ENCODE peak calls at places on chromosomes 12 and 14, in seven cellular contexts. O is left lung, X is choroid plexus epithelial cell, I is AG04450, E is WTC11, Y is dorsolateral prefrontal cortex, W is fibroblast of the aortic adventitia. T is an unnamed sample.

GRCh38 chr12:115249878-115250277 is 565.9 kb upstream of the TBX3 start:
- DNase-seq in I (no peak), E (no peak), O (no peak), Y (no peak), X (no peak), W (no peak), T (no peak)

GRCh38 chr12:51430196-51430895 is 5.7 kb downstream of the SLC4A8 start:
- DNase-seq in X (no peak), W (no peak), E (no peak), O (no peak), Y (no peak), I (no peak), T (no peak)

GRCh38 chr12:116916122-116916521 is 5.4 kb downstream of the FBXW8 start:
- DNase-seq in X (peak), O (no peak), W (peak), Y (no peak), I (no peak), E (no peak), T (no peak)

GRCh38 chr12:59695379-59695778 is 99.5 kb downstream of the SLC16A7 start:
- DNase-seq in W (peak), X (peak), O (no peak), Y (no peak), I (no peak), E (no peak), T (no peak)

GRCh38 chr12:114238808-114239207 is 167.1 kb downstream of the TBX5 start:
- DNase-seq in O (no peak), X (peak), I (no peak), Y (no peak), E (no peak), W (peak), T (no peak)

GRCh38 chr14:45709541-45709940 is 456.5 kb upstream of the MIS18BP1 start:
- DNase-seq in W (no peak), Y (no peak), E (no peak), I (no peak), O (no peak), X (no peak), T (no peak)

GRCh38 chr12:50934981-50935807 is 17.1 kb upstream of the HIGD1C start:
- DNase-seq in E (no peak), W (peak), I (peak), O (no peak), Y (no peak), X (peak), T (no peak)

GRCh38 chr14:99327050-99327449 is 55.1 kb upstream of the BCL11B start:
- DNase-seq in E (no peak), O (no peak), X (no peak), Y (no peak), W (no peak), I (no peak), T (peak)

GRCh38 chr12:48109424-48109823 is 3.5 kb upstream of the SENP1 start:
- DNase-seq in W (no peak), I (no peak), E (no peak), X (no peak), Y (no peak), O (no peak), T (no peak)

GRCh38 chr12:50221228-50222008 is 54.2 kb upstream of the CERS5 start:
- DNase-seq in I (peak), E (no peak), X (peak), O (no peak), W (peak), Y (no peak), T (peak)

GRCh38 chr12:56593909-56594621 is 36.1 kb downstream of the BAZ2A start:
- DNase-seq in X (peak), I (peak), Y (peak), W (peak), O (no peak), E (peak), T (peak)

GRCh38 chr12:49825971-49826421 is 2.2 kb downstream of the NCKAP5L start:
- DNase-seq in I (no peak), X (peak), W (peak), E (no peak), O (no peak), Y (no peak), T (no peak)

GRCh38 chr14:63286071-63286470 is 32.7 kb downstream of the GPHB5 start:
- DNase-seq in I (no peak), E (no peak), O (no peak), W (no peak), Y (no peak), X (no peak), T (no peak)

GRCh38 chr14:71645656-71646055 is 286.6 kb upstream of the RGS6 start:
- DNase-seq in X (peak), I (no peak), E (no peak), Y (no peak), W (peak), O (no peak), T (no peak)

GRCh38 chr14:85214471-85214870 is 315.5 kb upstream of the FLRT2 start:
- DNase-seq in X (peak), E (no peak), W (peak), O (no peak), I (no peak), Y (no peak), T (no peak)

GRCh38 chr12:57621497-57622292 is 10.5 kb downstream of the ARHGEF25 start:
- DNase-seq in O (peak), X (peak), W (peak), I (no peak), E (peak), Y (peak), T (peak)

GRCh38 chr14:90629471-90629870 is 186.8 kb downstream of the TTC7B start:
- DNase-seq in I (no peak), X (no peak), E (no peak), O (peak), W (no peak), Y (no peak), T (no peak)

GRCh38 chr12:52367876-52368275 is 595 bp upstream of the KRT85 start:
- DNase-seq in I (no peak), X (no peak), O (no peak), Y (no peak), E (no peak), W (no peak), T (no peak)

GRCh38 chr14:99520571-99521081 is 39.4 kb downstream of the CCNK start:
- DNase-seq in I (no peak), O (peak), Y (no peak), W (no peak), E (peak), X (no peak), T (no peak)

GRCh38 chr12:95605875-95606274 is 54.6 kb upstream of the USP44 start:
- DNase-seq in Y (no peak), E (no peak), W (peak), I (no peak), O (no peak), X (no peak), T (no peak)

GRCh38 chr12:6285063-6285477 is 25.4 kb upstream of the PLEKHG6 start:
- DNase-seq in E (peak), W (peak), O (no peak), I (no peak), Y (peak), X (peak), T (peak)

GRCh38 chr14:94046696-94047250 is 20.6 kb downstream of the OTUB2 start:
- DNase-seq in I (no peak), W (no peak), Y (peak), O (no peak), E (no peak), X (no peak), T (no peak)

DNA sequence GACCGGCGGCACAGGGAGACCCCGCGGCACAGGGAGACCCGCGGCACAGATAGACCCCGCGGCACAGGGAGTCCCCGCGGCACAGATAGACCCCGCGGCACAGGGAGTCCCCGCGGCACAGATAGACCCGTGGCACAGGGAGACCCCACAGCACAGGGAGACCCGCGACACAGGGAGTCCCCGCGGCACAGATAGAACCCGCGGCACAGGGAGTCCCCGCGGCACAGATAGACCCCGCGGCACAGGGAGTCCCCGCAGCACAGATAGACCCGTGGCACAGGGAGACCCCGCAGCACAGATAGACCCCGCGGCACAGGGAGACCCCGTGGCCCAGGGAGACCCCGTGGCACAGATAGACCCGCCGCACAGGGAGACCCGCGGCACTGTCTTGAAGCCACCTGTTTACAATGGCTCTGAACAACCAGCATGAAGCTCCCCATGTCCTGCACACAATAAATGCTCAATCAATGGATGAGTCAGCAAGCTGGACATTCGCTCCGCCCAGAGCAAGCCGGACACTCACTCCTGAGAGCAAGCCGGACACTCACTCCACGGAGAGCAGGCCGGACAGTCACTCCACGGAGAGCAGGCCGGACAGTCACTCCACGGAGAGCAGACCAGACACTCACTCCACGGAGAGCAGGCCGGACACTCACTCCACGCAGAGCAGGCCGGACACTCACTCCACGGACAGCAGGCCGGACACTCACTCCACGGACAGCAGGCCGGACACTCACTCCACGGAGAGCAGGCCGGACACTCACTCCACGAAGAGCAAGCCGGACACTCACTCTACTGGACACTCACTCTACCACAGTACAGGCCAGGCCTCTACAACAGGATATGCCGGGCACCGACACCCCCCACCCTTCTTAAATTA is 121.9 kb downstream of the RFLNA start:
- DNase-seq in I (no peak), X (no peak), O (no peak), E (no peak), Y (no peak), W (no peak), T (no peak)
- TF ChIP-seq CTCF in I (no peak), X (no peak), O (no peak), E (no peak), Y (no peak), W (no peak), T (no peak)

GRCh38 chr12:19287302-19287701 is 152.0 kb upstream of the AEBP2 start:
- DNase-seq in I (no peak), O (no peak), E (no peak), W (peak), Y (no peak), X (no peak), T (no peak)

GRCh38 chr12:19285793-19286448 is 153.4 kb upstream of the AEBP2 start:
- DNase-seq in O (no peak), X (no peak), Y (no peak), E (no peak), W (no peak), I (no peak), T (no peak)

GRCh38 chr12:19288161-19288560 is 151.1 kb upstream of the AEBP2 start:
- DNase-seq in X (no peak), Y (no peak), E (no peak), O (no peak), I (no peak), W (no peak), T (no peak)

GRCh38 chr12:19284658-19285057 is 154.6 kb upstream of the AEBP2 start:
- DNase-seq in I (no peak), X (no peak), Y (no peak), W (no peak), O (no peak), E (no peak), T (no peak)

GRCh38 chr12:19288603-19289244 is 150.6 kb upstream of the AEBP2 start:
- DNase-seq in E (no peak), I (no peak), O (no peak), X (peak), W (peak), Y (no peak), T (peak)
- TF ChIP-seq CTCF in E (peak), I (peak), O (peak), X (peak), W (peak), Y (peak), T (peak)

GRCh38 chr12:109771746-109772621 is 58.4 kb downstream of the FAM222A start:
- DNase-seq in O (no peak), W (no peak), I (no peak), E (no peak), X (no peak), Y (no peak), T (no peak)
- TF ChIP-seq CTCF in O (no peak), W (no peak), I (no peak), E (peak), X (peak), Y (no peak), T (no peak)

DNA sequence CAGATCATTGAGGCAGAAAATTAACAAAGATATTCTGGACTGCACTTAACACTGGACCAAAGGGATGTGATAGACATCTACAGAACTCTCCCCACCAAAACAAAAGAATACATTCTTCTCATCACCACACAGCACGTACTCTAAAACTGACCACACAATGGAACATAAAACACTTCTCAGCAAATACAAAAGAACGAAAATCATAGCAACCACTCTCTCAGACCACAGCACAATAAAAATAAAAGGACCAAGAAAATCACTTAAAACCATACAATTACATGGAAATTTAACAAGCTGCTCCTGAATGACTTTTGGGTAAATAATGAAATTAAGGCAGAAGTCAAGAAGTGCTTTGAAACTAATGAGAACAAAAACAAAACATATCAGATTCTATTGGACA is 254.0 kb upstream of the STXBP6 start:
- DNase-seq in E (no peak), Y (no peak), I (no peak), X (no peak), W (no peak), O (no peak), T (no peak)
- TF ChIP-seq CTCF in E (no peak), Y (no peak), I (no peak), X (no peak), W (no peak), O (no peak), T (no peak)

DNA sequence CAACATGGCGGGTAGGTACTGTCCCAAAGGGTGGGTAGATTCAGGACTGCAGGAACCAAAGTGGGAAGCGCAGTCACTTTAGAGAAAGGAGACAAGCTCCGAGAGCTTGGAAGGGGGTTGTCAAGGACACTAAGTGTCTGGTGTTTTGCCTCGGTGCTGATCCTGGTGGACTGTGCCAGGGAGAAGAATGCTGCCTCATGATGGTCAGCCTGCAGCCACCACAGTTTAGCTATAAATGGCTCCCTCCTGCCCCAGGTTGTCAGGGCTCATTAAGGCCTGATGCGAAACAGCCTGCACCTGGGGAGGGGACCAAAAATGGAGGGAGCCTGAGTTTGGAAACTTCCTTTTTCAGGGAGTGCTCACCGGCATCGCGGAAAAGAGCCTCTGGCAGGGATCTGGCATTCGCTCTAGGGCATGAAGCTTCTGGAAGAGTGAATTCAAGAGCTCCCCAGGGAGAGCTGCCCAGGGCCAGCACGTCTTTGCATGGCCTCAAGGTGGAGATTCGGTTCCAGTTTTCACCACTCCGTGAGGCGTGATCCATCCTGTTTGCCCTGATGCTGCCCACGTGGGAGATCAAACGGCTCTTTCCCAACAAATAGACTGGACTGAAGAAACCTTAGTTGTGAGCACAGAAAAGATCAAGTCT is 164.0 kb downstream of the FOXN3 start:
- DNase-seq in E (peak), W (no peak), Y (no peak), X (peak), O (no peak), I (no peak), T (no peak)
- TF ChIP-seq CTCF in E (no peak), W (no peak), Y (no peak), X (peak), O (no peak), I (no peak), T (no peak)

GRCh38 chr14:104202259-104203070 is 64.1 kb downstream of the KIF26A start:
- DNase-seq in O (peak), Y (no peak), I (no peak), W (no peak), X (no peak), E (no peak), T (no peak)
- TF ChIP-seq CTCF in O (no peak), Y (no peak), I (no peak), W (no peak), X (no peak), E (no peak), T (no peak)

GRCh38 chr14:32244404-32244803 is 41.3 kb upstream of the RNU6-8 start:
- DNase-seq in I (no peak), X (peak), E (no peak), W (no peak), O (no peak), Y (no peak), T (no peak)
- TF ChIP-seq CTCF in I (peak), X (peak), E (no peak), W (no peak), O (no peak), Y (no peak), T (peak)

T was measured in GM13977.